ENCODE peak calls at places on chromosomes 7 and 10, in four cellular contexts. T is M059J; M is activated CD4-positive, alpha-beta T cell treated with anti-CD3 and anti-CD28 coated beads, Interleukin-2, amount 50 U/mL, for 48 hours; Q is hepatocyte. S is an unnamed sample.

GRCh38 chr7:101306307-101306706 is 15.3 kb downstream of the IFT22 start:
- DNase-seq in T (no peak), M (no peak), Q (no peak), S (no peak)

GRCh38 chr7:20107582-20107981 is 109.6 kb downstream of the MACC1 start:
- DNase-seq in T (peak), M (no peak), Q (no peak), S (no peak)

GRCh38 chr7:132739271-132739955 is 163.1 kb upstream of the PLXNA4 start:
- DNase-seq in T (peak), M (no peak), Q (peak), S (no peak)

GRCh38 chr10:69649771-69650550 is 19.9 kb downstream of the FAM241B start:
- DNase-seq in T (peak), M (no peak), Q (peak), S (no peak)

GRCh38 chr10:124665558-124665957 is 78.6 kb downstream of the FAM53B start:
- DNase-seq in T (peak), M (no peak), Q (no peak), S (no peak)

GRCh38 chr7:94149776-94150545 is 145.8 kb upstream of the BET1 start:
- DNase-seq in T (no peak), M (no peak), Q (no peak), S (no peak)

GRCh38 chr7:106070201-106070551 is 41.9 kb downstream of the SYPL1 start:
- DNase-seq in T (peak), M (no peak), Q (no peak), S (no peak)

GRCh38 chr10:132443605-132443997 is 46.6 kb downstream of the PWWP2B start:
- DNase-seq in T (peak), M (peak), Q (peak), S (peak)

GRCh38 chr10:37865957-37866671 is 8.7 kb upstream of the ZNF248 start:
- DNase-seq in T (no peak), M (no peak), Q (no peak), S (no peak)

GRCh38 chr7:80392229-80393169 is 119.4 kb downstream of the GNAT3 start:
- DNase-seq in T (peak), M (no peak), Q (peak), S (no peak)